ENCODE peak calls at places on chromosomes 5 and 9, in nine cellular contexts. I is NCI-H460; X is NCI-H1105; U is T-cell; T is HS-27A; L is kidney glomerular epithelial cell; A is left ventricle myocardium superior; B is mucosa of gallbladder; Q is activated CD8-positive, alpha-beta T cell treated with anti-CD3 and anti-CD28 coated beads for 36 hours. M is an unnamed sample.

GRCh38 chr9:18759836-18760235 is 273.2 kb downstream of the SAXO1 start:
- DNase-seq in A (no peak), U (no peak), B (no peak), I (no peak), L (no peak), T (no peak), X (no peak), Q (no peak), M (no peak)

GRCh38 chr9:18526686-18527085 is 52.7 kb downstream of the ADAMTSL1 start:
- DNase-seq in L (no peak), U (no peak), T (no peak), B (no peak), A (no peak), Q (no peak), X (no peak), I (no peak), M (no peak)

GRCh38 chr5:59218424-59219045 is 635.7 kb downstream of the RAB3C start:
- DNase-seq in U (no peak), T (no peak), L (peak), Q (no peak), B (no peak), X (no peak), I (no peak), A (no peak), M (no peak)

GRCh38 chr5:38258319-38259061 is at the start of gene EGFLAM:
- DNase-seq in U (no peak), I (no peak), X (peak), T (no peak), L (no peak), Q (peak), B (no peak), A (peak), M (peak)

GRCh38 chr9:84857224-84857623 is 187.7 kb downstream of the NTRK2 start:
- DNase-seq in B (no peak), A (no peak), Q (no peak), L (no peak), T (no peak), U (no peak), I (no peak), X (no peak), M (no peak)

GRCh38 chr9:14415947-14416346 is 102.0 kb upstream of the NFIB start:
- DNase-seq in I (no peak), L (no peak), A (no peak), B (no peak), T (no peak), Q (no peak), X (no peak), U (no peak), M (no peak)

GRCh38 chr9:35827486-35827885 is 1.0 kb downstream of the FAM221B start:
- DNase-seq in A (no peak), X (no peak), Q (no peak), T (peak), L (no peak), I (no peak), U (no peak), B (no peak), M (no peak)

GRCh38 chr9:7368410-7369292 is 430.9 kb downstream of the DMAC1 start:
- DNase-seq in B (no peak), Q (no peak), T (no peak), X (peak), I (no peak), L (no peak), A (no peak), U (no peak), M (no peak)

GRCh38 chr9:22976454-22976853 is 529.8 kb downstream of the DMRTA1 start:
- DNase-seq in A (no peak), L (no peak), X (no peak), B (no peak), I (no peak), Q (no peak), T (no peak), U (no peak), M (no peak)

GRCh38 chr9:77019810-77020437 is 469 bp downstream of the FOXB2 start:
- DNase-seq in X (no peak), A (no peak), Q (peak), L (no peak), U (no peak), B (no peak), I (no peak), T (no peak), M (no peak)

GRCh38 chr5:140336388-140336787 is 10.0 kb downstream of the HBEGF start:
- DNase-seq in Q (no peak), I (no peak), L (no peak), A (peak), X (no peak), U (no peak), B (no peak), T (no peak), M (no peak)

M was measured in NCI-H526 treated with DMSO at 0.1 percent for 48 hours.